ENCODE peak calls at places on chromosomes 2 and 18, in four cellular contexts. One of them, this sample, is unnamed.

GRCh38 chr2:26561918-26562810 is 79.0 kb downstream of the CIB4 start:
- DNase-seq in transverse colon: peak
- DNase-seq in uterus: no peak
- DNase-seq in A549: peak
- DNase-seq in this sample: no peak

GRCh38 chr2:226963528-226963927 is 127.7 kb downstream of the RHBDD1 start:
- DNase-seq in transverse colon: no peak
- DNase-seq in uterus: no peak
- DNase-seq in A549: no peak
- DNase-seq in this sample: no peak

GRCh38 chr2:15562354-15563031 is 1.4 kb upstream of the NBAS start:
- DNase-seq in transverse colon: no peak
- DNase-seq in uterus: no peak
- DNase-seq in A549: no peak
- DNase-seq in this sample: no peak

GRCh38 chr2:152354909-152355308 is 19.9 kb downstream of the FMNL2 start:
- DNase-seq in transverse colon: no peak
- DNase-seq in uterus: no peak
- DNase-seq in A549: no peak
- DNase-seq in this sample: no peak

GRCh38 chr18:78993014-78993926 is 13.7 kb downstream of the SALL3 start:
- DNase-seq in transverse colon: no peak
- DNase-seq in uterus: no peak
- DNase-seq in A549: no peak
- DNase-seq in this sample: no peak

GRCh38 chr2:199441759-199442158 is 16.0 kb downstream of the SATB2 start:
- DNase-seq in transverse colon: peak
- DNase-seq in uterus: no peak
- DNase-seq in A549: no peak
- DNase-seq in this sample: no peak

GRCh38 chr2:175153-175786 is 88.6 kb downstream of the SH3YL1 start:
- DNase-seq in transverse colon: no peak
- DNase-seq in uterus: peak
- DNase-seq in A549: no peak
- DNase-seq in this sample: no peak

GRCh38 chr2:215063526-215063925 is 74.9 kb downstream of the ABCA12 start:
- DNase-seq in transverse colon: no peak
- DNase-seq in uterus: no peak
- DNase-seq in A549: no peak
- DNase-seq in this sample: no peak

GRCh38 chr2:240850026-240850425 is 18.6 kb upstream of the AGXT start:
- DNase-seq in transverse colon: no peak
- DNase-seq in uterus: no peak
- DNase-seq in A549: no peak
- DNase-seq in this sample: no peak

GRCh38 chr2:14831458-14831857 is 198.9 kb downstream of the LRATD1 start:
- DNase-seq in transverse colon: no peak
- DNase-seq in uterus: no peak
- DNase-seq in A549: no peak
- DNase-seq in this sample: no peak

GRCh38 chr2:10326707-10327594 is 24.2 kb downstream of the HPCAL1 start:
- DNase-seq in transverse colon: no peak
- DNase-seq in uterus: no peak
- DNase-seq in A549: no peak
- DNase-seq in this sample: no peak

GRCh38 chr18:9101730-9102390 is 639 bp upstream of the NDUFV2 start:
- DNase-seq in transverse colon: no peak
- DNase-seq in uterus: peak
- DNase-seq in A549: peak
- DNase-seq in this sample: no peak

GRCh38 chr2:46335404-46335965 is 38.3 kb downstream of the EPAS1 start:
- DNase-seq in transverse colon: peak
- DNase-seq in uterus: peak
- DNase-seq in A549: peak
- DNase-seq in this sample: no peak

GRCh38 chr2:102366406-102367112 is 11.0 kb downstream of the IL18R1 start:
- DNase-seq in transverse colon: no peak
- DNase-seq in uterus: no peak
- DNase-seq in A549: no peak
- DNase-seq in this sample: no peak

GRCh38 chr2:127910415-127910814 is 24.7 kb upstream of the AMMECR1L start:
- DNase-seq in transverse colon: no peak
- DNase-seq in uterus: no peak
- DNase-seq in A549: no peak
- DNase-seq in this sample: no peak

GRCh38 chr2:11863103-11863502 is 116.7 kb downstream of the LPIN1 start:
- DNase-seq in transverse colon: no peak
- DNase-seq in uterus: no peak
- DNase-seq in A549: no peak
- DNase-seq in this sample: no peak

GRCh38 chr2:207046642-207047213 is 107.4 kb downstream of the CPO start:
- DNase-seq in transverse colon: no peak
- DNase-seq in uterus: no peak
- DNase-seq in A549: no peak
- DNase-seq in this sample: no peak

GRCh38 chr2:174158003-174158402 is 90.3 kb downstream of the OLA1 start:
- DNase-seq in transverse colon: peak
- DNase-seq in uterus: no peak
- DNase-seq in A549: peak
- DNase-seq in this sample: no peak

GRCh38 chr2:17620841-17621240 is 80.3 kb downstream of the VSNL1 start:
- DNase-seq in transverse colon: no peak
- DNase-seq in uterus: no peak
- DNase-seq in A549: no peak
- DNase-seq in this sample: no peak

GRCh38 chr2:102782187-102782586 is 20.4 kb downstream of the TMEM182 start:
- DNase-seq in transverse colon: no peak
- DNase-seq in uterus: no peak
- DNase-seq in A549: no peak
- DNase-seq in this sample: no peak

GRCh38 chr2:88254437-88255081 is 84.4 kb downstream of the THNSL2 start:
- DNase-seq in transverse colon: no peak
- DNase-seq in uterus: no peak
- DNase-seq in A549: no peak
- DNase-seq in this sample: no peak

GRCh38 chr2:21092308-21092869 is 31.4 kb upstream of the TDRD15 start:
- DNase-seq in transverse colon: no peak
- DNase-seq in uterus: no peak
- DNase-seq in A549: no peak
- DNase-seq in this sample: no peak
- TF ChIP-seq POLR2A in transverse colon: no peak
- TF ChIP-seq POLR2A in uterus: no peak
- TF ChIP-seq POLR2A in A549: no peak
- TF ChIP-seq POLR2A in this sample: no peak

GRCh38 chr2:70086278-70086837 is 919 bp upstream of the PCBP1 start:
- DNase-seq in transverse colon: peak
- DNase-seq in uterus: peak
- DNase-seq in A549: peak
- DNase-seq in this sample: no peak
- TF ChIP-seq POLR2A in transverse colon: no peak
- TF ChIP-seq POLR2A in uterus: no peak
- TF ChIP-seq POLR2A in A549: peak
- TF ChIP-seq POLR2A in this sample: peak

DNA sequence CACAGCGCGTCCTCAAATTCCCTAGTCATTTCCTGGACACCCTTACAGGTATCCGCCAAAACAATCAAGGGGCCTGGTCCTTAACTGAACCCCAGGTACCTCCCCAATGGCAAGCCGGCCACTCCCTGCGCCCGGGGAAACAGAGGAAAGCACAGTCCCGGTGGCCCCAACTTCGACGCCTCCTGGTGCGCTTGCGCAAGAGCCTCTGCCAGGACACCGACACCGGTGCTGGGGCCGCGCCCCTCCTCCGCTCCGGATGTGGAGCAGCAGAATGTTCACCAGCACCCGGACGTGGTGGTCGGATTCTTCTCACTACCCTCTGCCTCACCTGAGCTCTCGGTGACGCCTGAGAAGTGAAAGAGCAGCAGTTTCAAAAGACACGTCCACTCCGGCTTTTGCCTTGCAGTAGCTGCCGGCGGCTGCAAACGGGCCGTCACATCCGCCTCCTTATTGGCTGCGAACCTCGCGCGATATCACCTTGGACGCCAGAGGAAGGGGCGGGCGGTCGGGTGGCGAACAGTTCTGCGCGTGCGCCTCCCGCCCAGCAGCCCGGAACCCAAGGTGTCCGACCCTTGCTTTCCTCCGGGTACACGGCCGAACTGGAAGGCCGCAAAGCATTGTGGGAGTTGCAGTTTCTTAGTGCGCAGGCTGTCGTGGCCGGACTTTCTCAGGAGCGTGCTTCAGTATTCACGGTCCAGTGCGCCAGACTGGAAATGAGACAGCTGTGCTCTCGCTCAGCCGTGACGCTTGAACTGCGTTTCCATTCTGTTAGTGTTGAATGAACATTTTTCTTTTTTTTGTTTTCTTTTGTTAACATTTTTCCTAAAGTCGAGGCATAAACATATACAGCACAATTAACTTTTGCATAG is at the start of gene TXNDC9:
- DNase-seq in transverse colon: peak
- DNase-seq in uterus: peak
- DNase-seq in A549: peak
- DNase-seq in this sample: peak
- TF ChIP-seq POLR2A in transverse colon: peak
- TF ChIP-seq POLR2A in uterus: peak
- TF ChIP-seq POLR2A in A549: peak
- TF ChIP-seq POLR2A in this sample: peak

GRCh38 chr2:96538487-96539214 is 2.1 kb downstream of the ARID5A start:
- DNase-seq in transverse colon: peak
- DNase-seq in uterus: peak
- DNase-seq in A549: no peak
- DNase-seq in this sample: no peak

GRCh38 chr2:96536445-96537065 is at the start of gene ARID5A:
- DNase-seq in transverse colon: peak
- DNase-seq in uterus: peak
- DNase-seq in A549: peak
- DNase-seq in this sample: peak

GRCh38 chr2:96535331-96535730 is 1.2 kb upstream of the ARID5A start:
- DNase-seq in transverse colon: no peak
- DNase-seq in uterus: no peak
- DNase-seq in A549: no peak
- DNase-seq in this sample: no peak

GRCh38 chr2:96537734-96538486 is 1.4 kb downstream of the ARID5A start:
- DNase-seq in transverse colon: no peak
- DNase-seq in uterus: peak
- DNase-seq in A549: no peak
- DNase-seq in this sample: no peak

DNA sequence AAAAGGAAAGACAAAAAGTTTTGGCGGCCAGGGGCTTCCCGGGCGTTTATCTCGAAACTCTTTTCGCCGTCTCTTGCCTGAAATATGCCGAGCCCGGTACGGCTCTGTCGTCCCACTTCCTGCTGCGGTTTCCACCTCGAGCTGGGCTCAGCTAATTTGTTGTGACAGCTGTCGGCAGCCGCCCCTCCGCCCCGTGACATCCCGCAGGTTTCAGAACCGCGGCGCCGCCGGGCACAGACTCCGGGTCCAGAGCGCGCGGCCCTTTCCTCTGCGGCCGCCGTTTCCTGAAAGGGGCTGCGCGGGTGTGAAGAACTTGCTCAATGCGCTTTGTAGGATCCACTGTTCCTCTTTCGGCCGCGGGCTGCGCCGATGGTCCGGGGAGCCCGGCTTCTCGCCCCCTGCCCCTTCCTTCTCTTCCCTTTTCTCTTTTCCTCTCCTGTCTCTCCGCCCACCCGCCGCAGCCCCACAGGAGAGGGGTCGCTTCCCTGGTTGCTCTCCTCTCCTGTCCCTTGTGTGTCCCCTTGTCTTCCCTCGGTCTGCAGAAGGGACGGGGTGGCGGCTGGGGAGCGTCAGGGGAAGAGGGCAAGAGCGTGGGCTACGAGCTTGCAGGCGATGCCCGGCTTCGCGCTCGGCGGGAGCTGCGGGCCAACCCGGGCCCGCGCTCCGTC is 648 bp downstream of the ARID5A start:
- DNase-seq in transverse colon: peak
- DNase-seq in uterus: peak
- DNase-seq in A549: no peak
- DNase-seq in this sample: peak
- TF ChIP-seq POLR2A in transverse colon: no peak
- TF ChIP-seq POLR2A in uterus: no peak
- TF ChIP-seq POLR2A in A549: no peak
- TF ChIP-seq POLR2A in this sample: no peak

DNA sequence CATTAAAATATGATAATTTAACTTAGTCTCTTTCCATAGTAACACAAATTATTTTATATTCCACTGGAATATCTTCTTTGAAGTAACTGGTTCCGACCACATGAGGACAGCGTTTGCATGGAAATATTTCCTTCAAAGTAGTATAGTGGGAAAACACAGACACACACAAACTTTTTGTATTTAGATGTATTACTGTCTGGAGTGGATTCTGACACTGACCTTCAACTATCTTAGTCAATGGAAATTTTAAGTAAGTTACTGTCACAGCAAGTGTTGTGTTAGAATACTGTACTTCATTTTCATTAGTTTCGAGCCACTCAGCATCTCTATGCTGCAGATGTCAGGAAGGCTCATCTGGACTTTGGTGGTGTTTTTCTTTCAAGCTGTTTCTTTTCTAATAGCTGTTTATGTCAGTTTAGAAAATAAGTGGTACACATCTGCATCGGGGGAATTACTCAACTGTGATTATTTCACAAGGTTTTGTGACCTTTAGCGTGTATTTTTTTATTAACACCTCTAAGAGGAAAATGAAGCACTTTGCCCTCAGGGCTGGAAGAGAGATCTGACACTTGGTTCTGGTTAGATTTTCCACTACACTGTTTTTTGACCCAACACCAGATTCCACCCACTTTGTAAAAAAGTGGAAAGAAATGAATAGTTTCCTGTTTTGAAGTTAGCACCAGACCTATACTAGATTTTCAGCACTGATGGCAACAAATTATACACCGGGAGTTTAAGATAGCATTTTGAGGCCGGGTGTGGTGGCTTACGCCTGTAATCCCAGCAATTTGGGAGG is 18.9 kb upstream of the THOC1 start:
- DNase-seq in transverse colon: no peak
- DNase-seq in uterus: no peak
- DNase-seq in A549: no peak
- DNase-seq in this sample: no peak
- TF ChIP-seq POLR2A in transverse colon: no peak
- TF ChIP-seq POLR2A in uterus: no peak
- TF ChIP-seq POLR2A in A549: no peak
- TF ChIP-seq POLR2A in this sample: no peak

This sample was measured in H54.